ENCODE peak calls at places on chromosomes 5 and 9, in five cellular contexts. I, B, G, A and S are unnamed samples.

GRCh38 chr9:96554801-96555566 is 64.7 kb downstream of the CDC14B start:
- DNase-seq in I (no peak), B (no peak), G (no peak), A (no peak), S (no peak)

GRCh38 chr5:160961030-160961429 is 109.0 kb upstream of the ATP10B start:
- DNase-seq in I (no peak), B (no peak), G (no peak), A (no peak), S (no peak)

GRCh38 chr9:94800424-94801117 is 74.1 kb downstream of the AOPEP start:
- DNase-seq in I (no peak), B (no peak), G (no peak), A (no peak), S (no peak)

GRCh38 chr5:50799596-50799995 is 133.2 kb downstream of the PARP8 start:
- DNase-seq in I (no peak), B (no peak), G (no peak), A (no peak), S (no peak)

GRCh38 chr5:176184608-176185132 is 53.6 kb upstream of the SIMC1 start:
- DNase-seq in I (no peak), B (no peak), G (no peak), A (no peak), S (no peak)

GRCh38 chr5:126139086-126139485 is 284.1 kb upstream of the GRAMD2B start:
- DNase-seq in I (no peak), B (no peak), G (no peak), A (no peak), S (no peak)

GRCh38 chr9:78552802-78553201 is 255.9 kb downstream of the PSAT1 start:
- DNase-seq in I (no peak), B (no peak), G (peak), A (no peak), S (no peak)

GRCh38 chr5:159768243-159768642 is 148.0 kb upstream of the ADRA1B start:
- DNase-seq in I (no peak), B (no peak), G (peak), A (no peak), S (no peak)

GRCh38 chr9:119004618-119004990 is 364.6 kb downstream of the BRINP1 start:
- DNase-seq in I (no peak), B (peak), G (peak), A (no peak), S (no peak)

GRCh38 chr5:79938468-79938867 is 52.6 kb downstream of the MTX3 start:
- DNase-seq in I (no peak), B (no peak), G (no peak), A (no peak), S (no peak)

GRCh38 chr9:96425500-96426169 is 7.5 kb upstream of the ZNF367 start:
- DNase-seq in I (no peak), B (no peak), G (no peak), A (no peak), S (no peak)

GRCh38 chr9:90612957-90613356 is 29.7 kb downstream of the DIRAS2 start:
- DNase-seq in I (no peak), B (no peak), G (no peak), A (no peak), S (no peak)

GRCh38 chr5:53714324-53715010 is 154.0 kb downstream of the NDUFS4 start:
- DNase-seq in I (no peak), B (peak), G (no peak), A (no peak), S (no peak)

GRCh38 chr5:177220576-177220975 is 82.9 kb downstream of the RAB24 start:
- DNase-seq in I (no peak), B (no peak), G (no peak), A (no peak), S (no peak)

GRCh38 chr5:177471610-177472356 is 1.7 kb downstream of the DBN1 start:
- DNase-seq in I (no peak), B (no peak), G (no peak), A (no peak), S (no peak)

GRCh38 chr9:131190191-131190590 is 64.8 kb downstream of the NUP214 start:
- DNase-seq in I (no peak), B (no peak), G (no peak), A (no peak), S (no peak)

GRCh38 chr9:34500623-34501267 is 22.0 kb downstream of the ENHO start:
- DNase-seq in I (peak), B (peak), G (peak), A (peak), S (peak)

GRCh38 chr9:35096035-35096849 is at the start of gene PIGO:
- DNase-seq in I (peak), B (peak), G (peak), A (peak), S (peak)

GRCh38 chr5:152202321-152202720 is 202.8 kb downstream of the NMUR2 start:
- DNase-seq in I (no peak), B (no peak), G (no peak), A (no peak), S (no peak)

GRCh38 chr9:128733256-128733655 is 9.3 kb upstream of the ZDHHC12 start:
- DNase-seq in I (peak), B (peak), G (peak), A (no peak), S (peak)

GRCh38 chr9:100083448-100084144 is 15.2 kb downstream of the ERP44 start:
- DNase-seq in I (no peak), B (no peak), G (no peak), A (no peak), S (no peak)

GRCh38 chr9:26034776-26035175 is 356.5 kb upstream of the TUSC1 start:
- DNase-seq in I (no peak), B (no peak), G (no peak), A (no peak), S (no peak)

GRCh38 chr5:112419050-112419595 is at the start of gene EPB41L4A:
- DNase-seq in I (peak), B (no peak), G (peak), A (no peak), S (peak)

GRCh38 chr5:109177227-109177626 is 232.5 kb downstream of the PJA2 start:
- DNase-seq in I (no peak), B (no peak), G (no peak), A (no peak), S (no peak)

GRCh38 chr9:37621299-37621934 is 29.0 kb upstream of the TOMM5 start:
- DNase-seq in I (no peak), B (no peak), G (no peak), A (no peak), S (no peak)

GRCh38 chr5:53362521-53362941 is 117.9 kb upstream of the FST start:
- DNase-seq in I (no peak), B (peak), G (no peak), A (no peak), S (peak)

GRCh38 chr9:16358751-16359150 is 511.7 kb downstream of the BNC2 start:
- DNase-seq in I (no peak), B (no peak), G (no peak), A (no peak), S (no peak)

GRCh38 chr5:67989457-67989856 is 226.1 kb upstream of the PIK3R1 start:
- DNase-seq in I (no peak), B (peak), G (peak), A (no peak), S (peak)

GRCh38 chr5:68187268-68188055 is 28.1 kb upstream of the PIK3R1 start:
- DNase-seq in I (peak), B (no peak), G (peak), A (no peak), S (no peak)

GRCh38 chr5:107779472-107779871 is 108.7 kb upstream of the EFNA5 start:
- DNase-seq in I (no peak), B (no peak), G (no peak), A (no peak), S (no peak)

GRCh38 chr9:77417570-77417969 is 230.6 kb downstream of the GNA14 start:
- DNase-seq in I (no peak), B (peak), G (no peak), A (no peak), S (peak)

GRCh38 chr9:134226221-134226930 is 62.0 kb upstream of the RNU6ATAC start:
- DNase-seq in I (no peak), B (peak), G (no peak), A (no peak), S (peak)

GRCh38 chr9:133405508-133406009 is 12.3 kb downstream of the REXO4 start:
- DNase-seq in I (no peak), B (no peak), G (no peak), A (no peak), S (no peak)

GRCh38 chr5:73433982-73434342 is 14.6 kb downstream of the FOXD1 start:
- DNase-seq in I (no peak), B (peak), G (no peak), A (no peak), S (no peak)

GRCh38 chr9:36995927-36996471 is 38.1 kb downstream of the PAX5 start:
- DNase-seq in I (peak), B (peak), G (peak), A (peak), S (peak)

GRCh38 chr5:140145818-140146522 is 20.2 kb downstream of the IGIP start:
- DNase-seq in I (peak), B (no peak), G (peak), A (peak), S (no peak)